ENCODE peak calls at places on chromosomes 11 and 22, in ten cellular contexts. O is H9, X is lung, T is WERI-Rb-1, B is pancreas, D is sigmoid colon, J is heart right ventricle, U is left lung, H is aorta, V is left ventricle myocardium inferior. Z is an unnamed sample.

GRCh38 chr11:1573847-1574255 is 1.8 kb upstream of the DUSP8 start:
- DNase-seq in T (peak; percentile 30), V (no peak), B (peak; percentile 95), U (peak; percentile 84), D (peak; percentile 71), J (no peak), X (peak; percentile 71), H (no peak), O (peak; percentile 74), Z (no peak)

GRCh38 chr22:36510966-36511881 is 4.4 kb upstream of the FOXRED2 start:
- DNase-seq in U (no peak), D (no peak), J (no peak), X (no peak), H (peak; percentile 55), V (no peak), B (no peak), O (peak; percentile 71), T (peak; percentile 61), Z (peak; percentile 40)

GRCh38 chr11:113504071-113504470 is 28.9 kb upstream of the DRD2 start:
- DNase-seq in T (no peak), X (no peak), V (no peak), B (no peak), J (no peak), H (no peak), D (no peak), U (no peak), O (no peak), Z (no peak)

GRCh38 chr11:63837027-63837688 is 1.8 kb upstream of the MARK2 start:
- DNase-seq in V (peak; percentile 68), X (peak; percentile 83), U (no peak), H (peak; percentile 79), D (peak; percentile 87), J (peak; percentile 57), B (no peak), O (peak; percentile 83), T (peak; percentile 77), Z (peak; percentile 89)

GRCh38 chr11:8870461-8871282 is 40.3 kb upstream of the AKIP1 start:
- DNase-seq in O (peak; percentile 74), T (peak; percentile 85), V (peak; percentile 57), J (peak; percentile 59), X (peak; percentile 62), H (peak; percentile 62), U (peak; percentile 89), D (peak; percentile 79), B (peak; percentile 86), Z (peak; percentile 68)

GRCh38 chr11:134098566-134099184 is 29.8 kb downstream of the JAM3 start:
- DNase-seq in U (no peak), T (peak; percentile 13), D (no peak), B (no peak), V (no peak), J (no peak), H (no peak), O (no peak), X (no peak), Z (peak; percentile 33)

GRCh38 chr11:26696330-26696729 is 25.5 kb downstream of the SLC5A12 start:
- DNase-seq in X (no peak), T (no peak), U (no peak), J (no peak), H (no peak), B (no peak), O (no peak), V (no peak), D (no peak), Z (no peak)

GRCh38 chr11:128324051-128324481 is 263.3 kb downstream of the ETS1 start:
- DNase-seq in H (no peak), B (no peak), X (no peak), D (no peak), T (peak; percentile 16), J (no peak), O (no peak), U (no peak), V (no peak), Z (peak; percentile 17)

GRCh38 chr22:38170469-38170868 is 11.2 kb downstream of the PLA2G6 start:
- DNase-seq in U (no peak), H (no peak), T (no peak), D (peak; percentile 17), O (no peak), J (no peak), V (no peak), B (no peak), X (no peak), Z (no peak)

GRCh38 chr22:38173156-38173906 is 8.3 kb downstream of the PLA2G6 start:
- DNase-seq in V (no peak), O (no peak), X (no peak), B (no peak), J (no peak), T (no peak), H (no peak), U (no peak), D (peak; percentile 26), Z (no peak)

GRCh38 chr22:38174626-38175025 is 7.0 kb downstream of the PLA2G6 start:
- DNase-seq in T (no peak), B (no peak), V (no peak), X (no peak), U (no peak), J (no peak), H (no peak), O (no peak), D (peak; percentile 53), Z (no peak)

GRCh38 chr22:38172016-38172431 is 9.6 kb downstream of the PLA2G6 start:
- DNase-seq in U (no peak), X (no peak), H (no peak), T (no peak), J (no peak), B (no peak), V (no peak), D (peak; percentile 58), O (no peak), Z (no peak)

GRCh38 chr22:38172489-38173155 is 9.0 kb downstream of the PLA2G6 start:
- DNase-seq in X (peak; percentile 49), J (peak; percentile 73), B (peak; percentile 83), D (peak; percentile 68), U (no peak), T (no peak), V (peak; percentile 76), O (no peak), H (peak; percentile 70), Z (peak; percentile 77)
- H3K27ac ChIP-seq in X (peak overlapping the region; percentile 5), J (peak overlapping the region; percentile 73), B (peak overlapping the region; percentile 72), D (no peak overlapping the region), U (peak overlapping the region; percentile 70), T (no peak overlapping the region), V (peak overlapping the region; percentile 61), O (no peak overlapping the region), H (no peak overlapping the region), Z (peak overlapping the region; percentile 82)

GRCh38 chr11:118605116-118605867 is 2.1 kb upstream of the PHLDB1 start:
- DNase-seq in B (no peak), U (no peak), D (peak; percentile 95), V (peak; percentile 83), X (peak; percentile 64), H (peak; percentile 82), J (peak; percentile 66), T (no peak), O (no peak), Z (no peak)
- H3K27me3 ChIP-seq in B (no peaks in the 10 kb centered on the region), U (no peaks in the 10 kb centered on the region), D (no peaks in the 10 kb centered on the region), V (no peaks in the 10 kb centered on the region), X (no peaks in the 10 kb centered on the region), H (no peaks in the 10 kb centered on the region), J (peaks cover 33% of the 10 kb centered on the region), T (no peaks in the 10 kb centered on the region), O (peaks cover 53% of the 10 kb centered on the region), Z (no peaks in the 10 kb centered on the region)

GRCh38 chr11:18865261-18865660 is 73.7 kb upstream of the PTPN5 start:
- DNase-seq in O (no peak), J (no peak), X (no peak), T (no peak), D (no peak), H (no peak), B (no peak), V (no peak), U (no peak), Z (no peak)
- H3K27ac ChIP-seq in O (peak overlapping the region; percentile 74), J (no peak overlapping the region), X (no peak overlapping the region), T (no peak overlapping the region), D (no peak overlapping the region), H (no peak overlapping the region), B (no peak overlapping the region), V (no peak overlapping the region), U (no peak overlapping the region), Z (no peak overlapping the region)

GRCh38 chr11:47248304-47248663 is 330 bp downstream of the ACP2 start:
- DNase-seq in X (no peak), B (no peak), H (no peak), O (no peak), J (no peak), V (no peak), T (no peak), U (no peak), D (no peak), Z (no peak)
- H3K27me3 ChIP-seq in X (no peaks in the 10 kb centered on the region), B (no peaks in the 10 kb centered on the region), H (no peaks in the 10 kb centered on the region), O (no peaks in the 10 kb centered on the region), J (no peaks in the 10 kb centered on the region), V (no peaks in the 10 kb centered on the region), T (no peaks in the 10 kb centered on the region), U (no peaks in the 10 kb centered on the region), D (no peaks in the 10 kb centered on the region), Z (no peaks in the 10 kb centered on the region)